ENCODE peak calls at places on chromosome 1, in seven cellular contexts. One of them, this sample, is unnamed.

GRCh38 chr1:154443274-154444013 is 38.3 kb downstream of the IL6R start:
- DNase-seq in HFF-Myc: no peak
- DNase-seq in adrenal gland: no peak
- DNase-seq in lung: no peak
- DNase-seq in IMR-90: no peak
- DNase-seq in endothelial cell of umbilical vein: no peak
- DNase-seq in dorsolateral prefrontal cortex: no peak
- DNase-seq in this sample: no peak

GRCh38 chr1:242634732-242635131 is 110.2 kb upstream of the PLD5 start:
- DNase-seq in HFF-Myc: no peak
- DNase-seq in adrenal gland: no peak
- DNase-seq in lung: no peak
- DNase-seq in IMR-90: no peak
- DNase-seq in endothelial cell of umbilical vein: no peak
- DNase-seq in dorsolateral prefrontal cortex: no peak
- DNase-seq in this sample: no peak

GRCh38 chr1:32273389-32274208 is 18.3 kb upstream of the HDAC1 start:
- DNase-seq in HFF-Myc: no peak
- DNase-seq in adrenal gland: no peak
- DNase-seq in lung: no peak
- DNase-seq in IMR-90: peak
- DNase-seq in endothelial cell of umbilical vein: no peak
- DNase-seq in dorsolateral prefrontal cortex: no peak
- DNase-seq in this sample: no peak

GRCh38 chr1:248839168-248839555 is 1.1 kb downstream of the ZNF672 start:
- DNase-seq in HFF-Myc: no peak
- DNase-seq in adrenal gland: no peak
- DNase-seq in lung: no peak
- DNase-seq in IMR-90: no peak
- DNase-seq in endothelial cell of umbilical vein: no peak
- DNase-seq in dorsolateral prefrontal cortex: no peak
- DNase-seq in this sample: no peak

GRCh38 chr1:183589836-183590224 is 429 bp downstream of the NCF2 start:
- DNase-seq in HFF-Myc: no peak
- DNase-seq in adrenal gland: no peak
- DNase-seq in lung: no peak
- DNase-seq in IMR-90: no peak
- DNase-seq in endothelial cell of umbilical vein: no peak
- DNase-seq in dorsolateral prefrontal cortex: no peak
- DNase-seq in this sample: no peak

GRCh38 chr1:116372651-116373444 is at the start of gene ATP1A1:
- DNase-seq in HFF-Myc: peak
- DNase-seq in adrenal gland: peak
- DNase-seq in lung: peak
- DNase-seq in IMR-90: peak
- DNase-seq in endothelial cell of umbilical vein: peak
- DNase-seq in dorsolateral prefrontal cortex: peak
- DNase-seq in this sample: peak

GRCh38 chr1:172704446-172705176 is 45.7 kb downstream of the FASLG start:
- DNase-seq in HFF-Myc: no peak
- DNase-seq in adrenal gland: no peak
- DNase-seq in lung: no peak
- DNase-seq in IMR-90: no peak
- DNase-seq in endothelial cell of umbilical vein: no peak
- DNase-seq in dorsolateral prefrontal cortex: no peak
- DNase-seq in this sample: no peak

GRCh38 chr1:209839875-209840491 is 12.2 kb downstream of the UTP25 start:
- DNase-seq in HFF-Myc: peak
- DNase-seq in adrenal gland: peak
- DNase-seq in lung: no peak
- DNase-seq in IMR-90: peak
- DNase-seq in endothelial cell of umbilical vein: peak
- DNase-seq in dorsolateral prefrontal cortex: no peak
- DNase-seq in this sample: peak

GRCh38 chr1:15031251-15031930 is 122.2 kb upstream of the TMEM51 start:
- DNase-seq in HFF-Myc: no peak
- DNase-seq in adrenal gland: no peak
- DNase-seq in lung: no peak
- DNase-seq in IMR-90: peak
- DNase-seq in endothelial cell of umbilical vein: no peak
- DNase-seq in dorsolateral prefrontal cortex: no peak
- DNase-seq in this sample: no peak

GRCh38 chr1:119783354-119784126 is 14.8 kb upstream of the HMGCS2 start:
- DNase-seq in HFF-Myc: no peak
- DNase-seq in adrenal gland: no peak
- DNase-seq in lung: no peak
- DNase-seq in IMR-90: peak
- DNase-seq in endothelial cell of umbilical vein: no peak
- DNase-seq in dorsolateral prefrontal cortex: no peak
- DNase-seq in this sample: peak

GRCh38 chr1:184672013-184672726 is 82.5 kb downstream of the EDEM3 start:
- DNase-seq in HFF-Myc: no peak
- DNase-seq in adrenal gland: no peak
- DNase-seq in lung: no peak
- DNase-seq in IMR-90: no peak
- DNase-seq in endothelial cell of umbilical vein: no peak
- DNase-seq in dorsolateral prefrontal cortex: no peak
- DNase-seq in this sample: no peak

GRCh38 chr1:78171736-78172590 is 126.2 kb downstream of the GIPC2 start:
- DNase-seq in HFF-Myc: no peak
- DNase-seq in adrenal gland: no peak
- DNase-seq in lung: no peak
- DNase-seq in IMR-90: peak
- DNase-seq in endothelial cell of umbilical vein: peak
- DNase-seq in dorsolateral prefrontal cortex: no peak
- DNase-seq in this sample: peak

GRCh38 chr1:75394386-75395139 is 216.4 kb downstream of the SLC44A5 start:
- DNase-seq in HFF-Myc: no peak
- DNase-seq in adrenal gland: no peak
- DNase-seq in lung: no peak
- DNase-seq in IMR-90: no peak
- DNase-seq in endothelial cell of umbilical vein: no peak
- DNase-seq in dorsolateral prefrontal cortex: no peak
- DNase-seq in this sample: no peak

GRCh38 chr1:89910780-89911179 is 84.1 kb upstream of the ZNF326 start:
- DNase-seq in HFF-Myc: peak
- DNase-seq in adrenal gland: no peak
- DNase-seq in lung: no peak
- DNase-seq in IMR-90: peak
- DNase-seq in endothelial cell of umbilical vein: peak
- DNase-seq in dorsolateral prefrontal cortex: no peak
- DNase-seq in this sample: peak

GRCh38 chr1:88985033-88985432 is 7.4 kb downstream of the KYAT3 start:
- DNase-seq in HFF-Myc: peak
- DNase-seq in adrenal gland: peak
- DNase-seq in lung: no peak
- DNase-seq in IMR-90: peak
- DNase-seq in endothelial cell of umbilical vein: peak
- DNase-seq in dorsolateral prefrontal cortex: no peak
- DNase-seq in this sample: peak

GRCh38 chr1:221392453-221392852 is 349.4 kb downstream of the DUSP10 start:
- DNase-seq in HFF-Myc: peak
- DNase-seq in adrenal gland: no peak
- DNase-seq in lung: peak
- DNase-seq in IMR-90: peak
- DNase-seq in endothelial cell of umbilical vein: peak
- DNase-seq in dorsolateral prefrontal cortex: no peak
- DNase-seq in this sample: peak

GRCh38 chr1:5368211-5368610 is 624.0 kb downstream of the NPHP4 start:
- DNase-seq in HFF-Myc: no peak
- DNase-seq in adrenal gland: no peak
- DNase-seq in lung: no peak
- DNase-seq in IMR-90: no peak
- DNase-seq in endothelial cell of umbilical vein: no peak
- DNase-seq in dorsolateral prefrontal cortex: no peak
- DNase-seq in this sample: no peak

GRCh38 chr1:8120693-8121260 is 94.7 kb upstream of the ERRFI1 start:
- DNase-seq in HFF-Myc: no peak
- DNase-seq in adrenal gland: no peak
- DNase-seq in lung: no peak
- DNase-seq in IMR-90: peak
- DNase-seq in endothelial cell of umbilical vein: peak
- DNase-seq in dorsolateral prefrontal cortex: no peak
- DNase-seq in this sample: no peak

GRCh38 chr1:239288964-239289535 is 97.3 kb upstream of the CHRM3 start:
- DNase-seq in HFF-Myc: no peak
- DNase-seq in adrenal gland: no peak
- DNase-seq in lung: no peak
- DNase-seq in IMR-90: no peak
- DNase-seq in endothelial cell of umbilical vein: no peak
- DNase-seq in dorsolateral prefrontal cortex: no peak
- DNase-seq in this sample: no peak

GRCh38 chr1:166839600-166840308 is 479 bp downstream of the POGK start:
- DNase-seq in HFF-Myc: no peak
- DNase-seq in adrenal gland: peak
- DNase-seq in lung: peak
- DNase-seq in IMR-90: peak
- DNase-seq in endothelial cell of umbilical vein: peak
- DNase-seq in dorsolateral prefrontal cortex: peak
- DNase-seq in this sample: peak

GRCh38 chr1:163379801-163380200 is 58.0 kb downstream of the NUF2 start:
- DNase-seq in HFF-Myc: no peak
- DNase-seq in adrenal gland: no peak
- DNase-seq in lung: no peak
- DNase-seq in IMR-90: no peak
- DNase-seq in endothelial cell of umbilical vein: no peak
- DNase-seq in dorsolateral prefrontal cortex: no peak
- DNase-seq in this sample: no peak

DNA sequence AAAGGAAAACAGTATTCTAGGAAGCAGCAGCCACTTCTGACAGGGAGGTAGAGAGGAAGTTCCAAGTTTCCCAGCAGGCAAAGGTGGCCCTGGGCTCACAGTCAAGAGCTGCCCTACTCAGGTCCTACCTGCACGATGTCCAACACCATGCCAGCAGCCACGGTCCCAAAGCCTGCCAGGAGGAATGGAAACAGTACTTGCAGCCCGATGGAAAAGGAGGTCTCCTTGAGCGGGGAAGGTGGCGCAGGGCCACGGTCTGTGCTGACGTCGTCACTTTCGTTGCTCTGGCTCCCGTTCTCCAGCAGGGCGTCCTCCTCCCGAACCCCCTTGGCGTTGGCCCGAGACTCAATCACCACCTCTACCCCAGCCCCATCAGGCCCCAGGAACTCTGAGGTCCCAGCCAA is 3.1 kb downstream of the SLC41A1 start:
- DNase-seq in HFF-Myc: no peak
- DNase-seq in adrenal gland: no peak
- DNase-seq in lung: no peak
- DNase-seq in IMR-90: no peak
- DNase-seq in endothelial cell of umbilical vein: no peak
- DNase-seq in dorsolateral prefrontal cortex: peak
- DNase-seq in this sample: no peak
- H3K4me3 ChIP-seq in HFF-Myc: no peak
- H3K4me3 ChIP-seq in adrenal gland: no peak
- H3K4me3 ChIP-seq in lung: no peak
- H3K4me3 ChIP-seq in IMR-90: no peak
- H3K4me3 ChIP-seq in endothelial cell of umbilical vein: no peak
- H3K4me3 ChIP-seq in dorsolateral prefrontal cortex: no peak
- H3K4me3 ChIP-seq in this sample: no peak

GRCh38 chr1:212284744-212285684 is at the start of gene PPP2R5A:
- DNase-seq in HFF-Myc: peak
- DNase-seq in adrenal gland: peak
- DNase-seq in lung: peak
- DNase-seq in IMR-90: peak
- DNase-seq in endothelial cell of umbilical vein: peak
- DNase-seq in dorsolateral prefrontal cortex: peak
- DNase-seq in this sample: peak
- TF ChIP-seq CTCF in HFF-Myc: no peak
- TF ChIP-seq CTCF in adrenal gland: peak
- TF ChIP-seq CTCF in lung: peak
- TF ChIP-seq CTCF in IMR-90: peak
- TF ChIP-seq CTCF in endothelial cell of umbilical vein: no peak
- TF ChIP-seq CTCF in dorsolateral prefrontal cortex: peak
- TF ChIP-seq CTCF in this sample: no peak

GRCh38 chr1:3066250-3066711 is 2.7 kb upstream of the PRDM16 start:
- DNase-seq in HFF-Myc: no peak
- DNase-seq in adrenal gland: peak
- DNase-seq in lung: peak
- DNase-seq in IMR-90: no peak
- DNase-seq in endothelial cell of umbilical vein: no peak
- DNase-seq in dorsolateral prefrontal cortex: no peak
- DNase-seq in this sample: no peak

GRCh38 chr1:3067671-3068399 is 1.2 kb upstream of the PRDM16 start:
- DNase-seq in HFF-Myc: no peak
- DNase-seq in adrenal gland: no peak
- DNase-seq in lung: no peak
- DNase-seq in IMR-90: no peak
- DNase-seq in endothelial cell of umbilical vein: no peak
- DNase-seq in dorsolateral prefrontal cortex: no peak
- DNase-seq in this sample: no peak

GRCh38 chr1:3066826-3067225 is 2.2 kb upstream of the PRDM16 start:
- DNase-seq in HFF-Myc: no peak
- DNase-seq in adrenal gland: no peak
- DNase-seq in lung: no peak
- DNase-seq in IMR-90: no peak
- DNase-seq in endothelial cell of umbilical vein: no peak
- DNase-seq in dorsolateral prefrontal cortex: no peak
- DNase-seq in this sample: no peak

GRCh38 chr1:3068400-3069361 is at the start of gene PRDM16:
- DNase-seq in HFF-Myc: no peak
- DNase-seq in adrenal gland: no peak
- DNase-seq in lung: no peak
- DNase-seq in IMR-90: peak
- DNase-seq in endothelial cell of umbilical vein: no peak
- DNase-seq in dorsolateral prefrontal cortex: no peak
- DNase-seq in this sample: peak

DNA sequence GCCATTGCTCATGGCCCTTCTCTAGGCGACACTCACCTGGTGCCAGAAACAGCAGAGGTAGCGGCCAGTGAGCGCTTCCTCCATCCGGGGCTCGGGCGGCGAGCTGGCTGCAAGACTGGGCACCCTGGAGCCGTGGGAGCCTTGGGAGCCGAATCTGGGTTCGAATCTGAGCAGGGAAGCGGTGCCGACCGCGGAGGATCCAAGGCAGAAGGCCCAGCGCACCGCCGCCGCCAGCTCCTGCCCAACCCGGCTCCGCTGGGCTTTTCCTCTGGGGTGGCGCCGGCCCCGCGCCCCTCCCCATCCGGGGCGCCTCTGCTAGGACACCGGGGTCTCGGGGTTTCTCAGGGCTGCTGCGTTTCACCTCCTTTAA is 1.7 kb upstream of the PRDM16 start:
- DNase-seq in HFF-Myc: no peak
- DNase-seq in adrenal gland: no peak
- DNase-seq in lung: no peak
- DNase-seq in IMR-90: no peak
- DNase-seq in endothelial cell of umbilical vein: no peak
- DNase-seq in dorsolateral prefrontal cortex: no peak
- DNase-seq in this sample: no peak
- H3K4me3 ChIP-seq in HFF-Myc: no peak
- H3K4me3 ChIP-seq in adrenal gland: no peak
- H3K4me3 ChIP-seq in lung: no peak
- H3K4me3 ChIP-seq in IMR-90: no peak
- H3K4me3 ChIP-seq in endothelial cell of umbilical vein: no peak
- H3K4me3 ChIP-seq in dorsolateral prefrontal cortex: no peak
- H3K4me3 ChIP-seq in this sample: no peak

DNA sequence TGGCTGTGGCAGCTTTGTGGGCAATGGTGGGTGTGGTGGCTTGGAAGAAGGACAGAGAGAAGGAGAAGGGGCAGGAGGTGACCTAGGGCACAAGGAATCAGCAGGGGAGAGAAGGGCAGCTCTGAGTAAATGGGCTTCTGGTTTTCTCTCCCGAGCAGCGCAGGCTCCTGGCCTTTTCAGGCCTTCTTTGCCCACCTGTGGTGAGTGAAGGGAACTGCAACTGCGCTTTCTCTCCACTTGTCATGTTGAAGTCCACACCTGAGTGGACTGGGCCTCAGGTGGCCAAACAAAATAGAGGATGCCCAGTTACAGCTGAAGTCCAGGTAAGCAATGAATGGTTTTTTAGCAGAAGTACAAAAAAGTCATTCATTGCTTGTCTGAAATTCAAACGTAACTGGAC is 29.4 kb upstream of the KCNA10 start:
- DNase-seq in HFF-Myc: no peak
- DNase-seq in adrenal gland: no peak
- DNase-seq in lung: no peak
- DNase-seq in IMR-90: peak
- DNase-seq in endothelial cell of umbilical vein: no peak
- DNase-seq in dorsolateral prefrontal cortex: peak
- DNase-seq in this sample: no peak
- TF ChIP-seq CTCF in HFF-Myc: peak
- TF ChIP-seq CTCF in adrenal gland: no peak
- TF ChIP-seq CTCF in lung: no peak
- TF ChIP-seq CTCF in IMR-90: peak
- TF ChIP-seq CTCF in endothelial cell of umbilical vein: no peak
- TF ChIP-seq CTCF in dorsolateral prefrontal cortex: peak
- TF ChIP-seq CTCF in this sample: peak

This sample was measured in foreskin fibroblast.